ENCODE peak calls at places on chromosome 5, in four cellular contexts. S is fibroblast of lung, R is mammary epithelial cell, C is GM23338. Q is an unnamed sample. For H4K20me1, the result is how much of the 10 kb centered on the place peaks cover.

GRCh38 chr5:75200776-75201175 is 35.9 kb downstream of the ANKRD31 start:
- DNase-seq in S (peak), R (peak), C (no peak), Q (peak)

GRCh38 chr5:30981576-30981975 is 211.9 kb upstream of the CDH6 start:
- DNase-seq in S (peak), R (no peak), C (no peak), Q (peak)

GRCh38 chr5:15234366-15234765 is 265.6 kb upstream of the FBXL7 start:
- DNase-seq in R (peak), S (no peak), C (peak), Q (no peak)

GRCh38 chr5:31217441-31217840 is 24.0 kb downstream of the CDH6 start:
- DNase-seq in C (no peak), S (peak), R (no peak), Q (no peak)

GRCh38 chr5:33837301-33837700 is 54.5 kb downstream of the ADAMTS12 start:
- DNase-seq in C (no peak), S (peak), R (no peak), Q (no peak)

GRCh38 chr5:164204338-164204946 is 699.0 kb downstream of the MAT2B start:
- DNase-seq in S (peak), C (no peak), R (peak), Q (peak)

GRCh38 chr5:162603399-162603798 is 535.8 kb downstream of the GABRG2 start:
- DNase-seq in S (no peak), R (no peak), C (no peak), Q (no peak)

GRCh38 chr5:163567811-163568210 is 62.4 kb downstream of the MAT2B start:
- DNase-seq in S (peak), C (no peak), R (no peak), Q (peak)

GRCh38 chr5:135227064-135228022 is 171.7 kb downstream of the MACROH2A1 start:
- DNase-seq in R (no peak), S (no peak), C (no peak), Q (no peak)

GRCh38 chr5:138037271-138037670 is 4.4 kb upstream of the FAM13B start:
- DNase-seq in C (no peak), S (no peak), R (no peak), Q (no peak)

GRCh38 chr5:54746346-54746745 is 228.8 kb downstream of the SNX18 start:
- DNase-seq in C (no peak), S (no peak), R (no peak), Q (no peak)

GRCh38 chr5:54743997-54744788 is 226.6 kb downstream of the SNX18 start:
- DNase-seq in S (peak), R (peak), C (peak), Q (peak)

GRCh38 chr5:54743581-54743980 is 226.0 kb downstream of the SNX18 start:
- DNase-seq in S (peak), R (no peak), C (peak), Q (no peak)

GRCh38 chr5:54745599-54745998 is 228.0 kb downstream of the SNX18 start:
- DNase-seq in C (no peak), S (no peak), R (no peak), Q (no peak)

DNA sequence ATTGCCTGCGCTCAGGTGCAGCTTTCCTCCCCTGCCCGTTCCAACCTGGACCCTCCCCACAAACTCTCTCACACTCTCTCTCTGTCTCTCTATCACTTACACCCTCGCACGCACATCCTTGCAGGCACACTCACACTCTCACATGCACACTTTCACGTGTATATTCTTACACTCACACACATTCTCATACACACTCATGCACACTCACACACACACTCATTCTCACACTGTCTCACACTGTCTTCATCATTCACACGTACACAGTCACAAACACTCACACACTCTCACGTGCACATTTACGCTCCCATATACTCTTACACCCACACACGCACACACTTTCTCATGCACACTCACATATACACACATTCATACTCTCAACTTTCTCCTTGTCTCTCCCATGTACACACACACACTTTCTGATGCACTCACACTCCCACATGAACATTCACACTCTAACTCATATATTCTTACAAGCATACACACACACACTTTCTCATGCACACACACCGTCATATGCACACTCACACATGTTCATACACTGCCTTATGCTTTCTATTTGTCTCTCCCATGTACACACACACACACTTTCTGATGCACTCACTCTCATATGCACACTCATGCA is 229.3 kb downstream of the SNX18 start:
- DNase-seq in S (no peak), R (no peak), C (no peak), Q (no peak)
- H2AFZ ChIP-seq in S (no peak), R (no peak), C (no peak), Q (no peak)

GRCh38 chr5:16889972-16890519 is 46.0 kb downstream of the MYO10 start:
- DNase-seq in S (peak), C (no peak), R (no peak), Q (peak)

GRCh38 chr5:16891043-16891442 is 45.0 kb downstream of the MYO10 start:
- DNase-seq in S (no peak), R (no peak), C (no peak), Q (no peak)

GRCh38 chr5:16886793-16887345 is 49.2 kb downstream of the MYO10 start:
- DNase-seq in R (no peak), S (no peak), C (no peak), Q (no peak)

GRCh38 chr5:16888694-16889124 is 47.4 kb downstream of the MYO10 start:
- DNase-seq in S (peak), C (no peak), R (peak), Q (no peak)

GRCh38 chr5:16889203-16889971 is 46.7 kb downstream of the MYO10 start:
- DNase-seq in S (peak), R (no peak), C (peak), Q (peak)
- H4K20me1 ChIP-seq in S (under half), R (under half), C (under half), Q (half or more)

DNA sequence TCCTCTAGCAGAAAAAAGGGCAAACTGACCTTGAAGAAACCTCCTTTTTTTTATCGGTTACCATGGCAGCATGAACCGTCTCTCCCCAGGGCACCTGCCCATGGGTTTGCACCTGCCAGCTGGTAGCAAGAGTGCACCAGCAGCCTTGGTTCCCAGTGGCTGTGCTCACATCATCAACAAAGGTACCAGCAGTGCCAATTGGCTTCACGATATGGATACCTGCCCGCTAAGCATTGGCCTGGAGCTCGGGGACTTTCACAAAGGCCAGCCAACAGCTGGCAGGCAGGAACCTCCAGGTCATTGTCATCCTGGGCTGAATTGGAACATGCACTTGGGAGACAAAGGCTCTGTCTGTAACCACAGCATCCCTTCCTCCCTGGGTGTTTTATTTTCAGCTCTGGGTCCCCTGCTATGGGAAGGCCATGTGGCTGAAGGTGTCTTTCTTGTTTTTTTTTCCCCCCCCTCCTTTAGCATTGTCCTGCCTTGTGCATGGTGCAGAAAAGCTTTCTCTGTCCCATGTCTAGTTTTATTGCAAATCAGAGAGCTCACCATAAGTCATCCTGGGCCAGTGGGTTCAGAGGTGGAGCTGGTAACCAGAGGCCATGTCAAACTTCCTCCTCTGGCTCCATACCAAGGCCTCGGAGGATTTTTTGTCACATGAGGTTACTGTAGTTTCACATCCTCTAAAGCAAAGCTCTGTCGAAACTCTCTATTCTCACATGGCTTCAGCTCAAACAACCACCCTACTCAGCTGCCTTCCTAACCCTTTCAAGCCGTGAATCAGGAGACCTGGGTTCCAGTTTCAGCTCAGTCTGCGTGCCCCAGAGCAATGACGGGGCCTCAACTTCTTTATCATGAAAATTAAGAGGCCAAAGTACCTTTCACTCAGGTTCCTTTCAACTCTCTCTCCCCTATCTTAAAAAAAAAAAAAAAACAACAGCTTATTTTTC is 145.5 kb upstream of the MAP3K1 start:
- DNase-seq in C (peak), S (no peak), R (peak), Q (no peak)
- H2AFZ ChIP-seq in C (no peak), S (peak), R (peak), Q (no peak)

GRCh38 chr5:141597394-141597793 is 21.4 kb downstream of the DIAPH1 start:
- DNase-seq in R (peak), C (no peak), S (no peak), Q (no peak)

GRCh38 chr5:141603912-141604311 is 14.9 kb downstream of the DIAPH1 start:
- DNase-seq in R (no peak), S (no peak), C (peak), Q (no peak)

GRCh38 chr5:141596867-141597266 is 21.9 kb downstream of the DIAPH1 start:
- DNase-seq in S (no peak), C (no peak), R (no peak), Q (no peak)

GRCh38 chr5:141597814-141598213 is 21.0 kb downstream of the DIAPH1 start:
- DNase-seq in C (no peak), S (no peak), R (no peak), Q (no peak)

GRCh38 chr5:141598389-141599360 is 20.1 kb downstream of the DIAPH1 start:
- DNase-seq in C (no peak), R (peak), S (peak), Q (peak)
- H4K20me1 ChIP-seq in C (under half), R (under half), S (under half), Q (under half)

GRCh38 chr5:174271316-174271715 is 225.8 kb downstream of the NSG2 start:
- DNase-seq in C (no peak), R (no peak), S (no peak), Q (no peak)

GRCh38 chr5:174273325-174273724 is 227.8 kb downstream of the NSG2 start:
- DNase-seq in S (no peak), R (no peak), C (no peak), Q (no peak)

GRCh38 chr5:174275959-174276358 is 230.5 kb downstream of the NSG2 start:
- DNase-seq in C (no peak), S (no peak), R (no peak), Q (no peak)

DNA sequence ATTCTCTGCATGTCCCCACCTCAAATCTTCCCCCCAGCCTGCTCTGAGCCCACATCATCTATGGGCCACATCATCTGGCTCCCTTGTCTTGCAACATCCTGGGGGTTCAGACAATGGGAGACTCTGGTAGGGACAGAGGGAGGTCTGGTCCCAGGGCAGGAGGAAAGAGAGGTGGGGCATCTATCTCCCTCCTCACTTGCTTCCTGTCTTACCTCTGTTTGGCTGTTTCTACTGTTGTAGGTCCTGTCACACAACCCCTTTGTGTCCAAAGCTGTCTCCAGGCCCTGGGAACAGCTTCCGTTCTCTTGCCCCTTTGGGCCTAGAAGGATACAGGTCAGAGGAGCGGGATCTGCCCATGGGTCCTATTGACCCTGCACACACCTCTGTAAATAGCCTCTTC is 227.2 kb downstream of the NSG2 start:
- DNase-seq in R (no peak), C (no peak), S (no peak), Q (no peak)
- H2AFZ ChIP-seq in R (no peak), C (no peak), S (no peak), Q (no peak)

DNA sequence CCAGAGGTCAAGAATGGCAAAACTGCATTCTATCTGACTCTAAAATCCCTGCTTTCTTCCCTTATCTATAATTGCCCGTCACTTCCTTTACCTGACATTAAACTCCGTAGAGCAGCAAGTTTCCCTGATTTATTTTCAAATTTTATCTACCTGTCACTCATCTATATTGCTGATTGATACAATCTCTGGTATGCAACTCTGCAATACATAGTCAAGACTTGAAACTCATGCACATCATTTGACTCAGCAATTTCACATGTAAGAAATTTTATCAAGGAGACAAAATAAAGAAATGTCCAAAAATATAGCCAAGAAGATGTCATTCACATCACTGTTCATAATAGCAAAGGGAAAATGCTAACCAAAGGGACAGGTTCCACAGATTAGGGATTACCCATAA is 39.5 kb downstream of the FBXW11 start:
- DNase-seq in C (no peak), R (no peak), S (no peak), Q (no peak)
- H4K20me1 ChIP-seq in C (half or more), R (under half), S (under half), Q (half or more)

GRCh38 chr5:149421834-149422233 is 42.7 kb upstream of the IL17B start:
- DNase-seq in R (no peak), C (no peak), S (no peak), Q (no peak)

GRCh38 chr5:149425729-149426128 is 46.6 kb upstream of the IL17B start:
- DNase-seq in C (no peak), S (no peak), R (no peak), Q (no peak)

GRCh38 chr5:149424371-149425315 is 45.6 kb upstream of the IL17B start:
- DNase-seq in S (peak), R (no peak), C (peak), Q (no peak)

GRCh38 chr5:149422429-149423286 is 43.6 kb upstream of the IL17B start:
- DNase-seq in C (peak), S (peak), R (no peak), Q (peak)

DNA sequence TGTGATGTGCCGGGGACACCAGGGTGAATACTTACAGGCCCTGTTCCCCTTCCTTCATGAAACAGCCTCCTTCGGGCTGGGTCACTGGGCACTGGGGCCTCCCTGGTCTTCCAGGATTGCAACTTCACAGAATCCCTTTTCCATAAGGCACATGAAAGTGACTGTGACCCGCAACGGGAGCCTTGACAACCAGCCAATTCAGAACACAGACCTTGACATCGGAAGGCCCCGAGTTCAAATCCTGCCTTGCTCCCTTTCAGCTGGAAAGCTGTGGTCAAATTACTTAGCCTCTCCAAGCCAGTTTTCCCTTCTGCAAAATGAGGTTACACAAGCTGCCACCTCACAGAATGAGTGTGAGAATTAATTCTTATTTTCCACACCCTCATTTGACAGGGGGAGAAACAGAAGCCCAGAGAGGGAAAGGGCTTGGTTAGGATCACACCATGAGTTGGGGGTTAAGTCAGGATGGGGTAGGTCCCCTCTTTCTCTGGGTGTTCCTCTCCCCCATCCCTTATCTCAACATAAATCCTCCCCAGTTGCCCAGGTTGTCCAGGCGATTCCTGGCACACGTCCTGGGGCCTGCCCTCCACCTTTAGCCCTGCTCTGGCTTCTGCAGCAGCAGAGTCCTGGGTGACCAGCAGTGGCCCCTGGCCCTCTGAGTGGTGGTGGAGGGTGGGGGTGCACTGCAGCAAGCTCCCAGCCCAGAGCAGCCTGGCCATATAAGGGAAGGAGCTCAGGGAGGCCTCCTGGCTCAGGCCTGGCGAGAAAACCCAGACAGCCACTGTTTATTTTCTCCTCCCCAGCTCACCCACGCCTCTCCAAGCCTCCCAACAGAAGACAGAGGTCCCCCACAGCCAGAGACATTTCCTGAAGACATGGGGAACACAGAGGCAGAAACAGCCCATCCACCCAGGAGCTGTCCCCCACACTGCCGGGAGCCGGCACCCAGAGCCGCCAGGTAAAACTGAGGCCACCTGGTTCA is 44.5 kb upstream of the IL17B start:
- DNase-seq in C (no peak), S (peak), R (no peak), Q (peak)
- H2AFZ ChIP-seq in C (peak), S (no peak), R (peak), Q (no peak)

GRCh38 chr5:142832263-142832662 is 62.1 kb downstream of the ARHGAP26 start:
- DNase-seq in S (no peak), R (no peak), C (no peak), Q (no peak)
- H4K20me1 ChIP-seq in S (under half), R (under half), C (under half), Q (under half)

DNA sequence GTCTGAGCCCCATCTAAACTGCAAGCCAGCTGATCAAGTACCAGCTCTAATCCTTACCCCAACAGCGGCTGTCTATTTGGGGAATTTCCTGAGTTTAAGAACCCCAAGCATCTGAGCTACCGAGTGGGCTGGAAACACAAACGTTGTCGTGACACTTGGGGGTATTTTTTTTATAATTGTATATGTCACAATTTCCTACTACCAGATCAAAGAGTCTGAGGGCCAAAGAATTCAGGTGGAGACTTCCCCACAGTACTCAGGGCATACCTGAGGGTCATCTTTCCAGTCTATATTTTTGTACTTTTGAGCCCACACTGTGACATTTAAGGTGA is 42.8 kb downstream of the PTTG1 start:
- DNase-seq in R (no peak), S (no peak), C (no peak), Q (no peak)
- H2AFZ ChIP-seq in R (no peak), S (no peak), C (no peak), Q (no peak)

Q was measured in astrocyte.